ENCODE peak calls at places on chromosomes 12 and 14, in ten cellular contexts. One of them, this sample, is unnamed.

GRCh38 chr12:82838827-82839226 is 152.1 kb downstream of the TMTC2 start:
- DNase-seq in gastrocnemius medialis: no peak
- DNase-seq in body of pancreas: no peak
- DNase-seq in HepG2: no peak
- DNase-seq in IMR-90: no peak
- DNase-seq in NB4: no peak
- DNase-seq in transverse colon: no peak
- DNase-seq in tibial nerve: no peak
- DNase-seq in endothelial cell of umbilical vein: no peak
- DNase-seq in stomach: no peak
- DNase-seq in this sample: no peak

GRCh38 chr14:58882577-58883018 is 244.8 kb downstream of the DACT1 start:
- DNase-seq in body of pancreas: no peak
- DNase-seq in transverse colon: no peak
- DNase-seq in tibial nerve: peak
- DNase-seq in gastrocnemius medialis: no peak
- DNase-seq in NB4: peak
- DNase-seq in stomach: no peak
- DNase-seq in endothelial cell of umbilical vein: no peak
- DNase-seq in HepG2: no peak
- DNase-seq in IMR-90: peak
- DNase-seq in this sample: no peak

GRCh38 chr12:133165776-133166175 is 15.5 kb upstream of the ZNF268 start:
- DNase-seq in transverse colon: no peak
- DNase-seq in gastrocnemius medialis: no peak
- DNase-seq in tibial nerve: no peak
- DNase-seq in HepG2: no peak
- DNase-seq in body of pancreas: no peak
- DNase-seq in stomach: no peak
- DNase-seq in IMR-90: no peak
- DNase-seq in NB4: no peak
- DNase-seq in endothelial cell of umbilical vein: no peak
- DNase-seq in this sample: no peak

GRCh38 chr14:101442451-101442850 is 118.8 kb upstream of the DIO3 start:
- DNase-seq in endothelial cell of umbilical vein: no peak
- DNase-seq in stomach: no peak
- DNase-seq in NB4: peak
- DNase-seq in gastrocnemius medialis: no peak
- DNase-seq in transverse colon: no peak
- DNase-seq in tibial nerve: no peak
- DNase-seq in IMR-90: no peak
- DNase-seq in body of pancreas: no peak
- DNase-seq in HepG2: no peak
- DNase-seq in this sample: no peak

GRCh38 chr12:26691234-26691970 is 141.6 kb downstream of the ITPR2 start:
- DNase-seq in gastrocnemius medialis: no peak
- DNase-seq in endothelial cell of umbilical vein: peak
- DNase-seq in body of pancreas: no peak
- DNase-seq in HepG2: peak
- DNase-seq in NB4: peak
- DNase-seq in tibial nerve: no peak
- DNase-seq in transverse colon: no peak
- DNase-seq in IMR-90: peak
- DNase-seq in stomach: no peak
- DNase-seq in this sample: no peak

GRCh38 chr12:121436706-121437105 is 36.8 kb downstream of the RNF34 start:
- DNase-seq in IMR-90: no peak
- DNase-seq in tibial nerve: no peak
- DNase-seq in stomach: no peak
- DNase-seq in HepG2: no peak
- DNase-seq in body of pancreas: no peak
- DNase-seq in NB4: no peak
- DNase-seq in transverse colon: no peak
- DNase-seq in endothelial cell of umbilical vein: no peak
- DNase-seq in gastrocnemius medialis: no peak
- DNase-seq in this sample: no peak

GRCh38 chr12:129673807-129674206 is 230.0 kb downstream of the TMEM132D start:
- DNase-seq in body of pancreas: no peak
- DNase-seq in transverse colon: no peak
- DNase-seq in IMR-90: no peak
- DNase-seq in HepG2: no peak
- DNase-seq in tibial nerve: no peak
- DNase-seq in stomach: no peak
- DNase-seq in NB4: no peak
- DNase-seq in gastrocnemius medialis: no peak
- DNase-seq in endothelial cell of umbilical vein: no peak
- DNase-seq in this sample: no peak

GRCh38 chr14:59631237-59631636 is 54.6 kb upstream of the CCDC175 start:
- DNase-seq in HepG2: peak
- DNase-seq in gastrocnemius medialis: no peak
- DNase-seq in NB4: peak
- DNase-seq in stomach: no peak
- DNase-seq in endothelial cell of umbilical vein: no peak
- DNase-seq in transverse colon: no peak
- DNase-seq in IMR-90: no peak
- DNase-seq in body of pancreas: no peak
- DNase-seq in tibial nerve: no peak
- DNase-seq in this sample: no peak

GRCh38 chr14:92198804-92199203 is 77.0 kb downstream of the CPSF2 start:
- DNase-seq in gastrocnemius medialis: no peak
- DNase-seq in HepG2: no peak
- DNase-seq in NB4: no peak
- DNase-seq in stomach: no peak
- DNase-seq in IMR-90: no peak
- DNase-seq in tibial nerve: no peak
- DNase-seq in body of pancreas: no peak
- DNase-seq in endothelial cell of umbilical vein: no peak
- DNase-seq in transverse colon: no peak
- DNase-seq in this sample: no peak

GRCh38 chr12:127150028-127150427 is 1116.9 kb upstream of the TMEM132C start:
- DNase-seq in tibial nerve: no peak
- DNase-seq in transverse colon: no peak
- DNase-seq in stomach: no peak
- DNase-seq in HepG2: no peak
- DNase-seq in NB4: no peak
- DNase-seq in body of pancreas: no peak
- DNase-seq in IMR-90: no peak
- DNase-seq in gastrocnemius medialis: no peak
- DNase-seq in endothelial cell of umbilical vein: no peak
- DNase-seq in this sample: no peak

DNA sequence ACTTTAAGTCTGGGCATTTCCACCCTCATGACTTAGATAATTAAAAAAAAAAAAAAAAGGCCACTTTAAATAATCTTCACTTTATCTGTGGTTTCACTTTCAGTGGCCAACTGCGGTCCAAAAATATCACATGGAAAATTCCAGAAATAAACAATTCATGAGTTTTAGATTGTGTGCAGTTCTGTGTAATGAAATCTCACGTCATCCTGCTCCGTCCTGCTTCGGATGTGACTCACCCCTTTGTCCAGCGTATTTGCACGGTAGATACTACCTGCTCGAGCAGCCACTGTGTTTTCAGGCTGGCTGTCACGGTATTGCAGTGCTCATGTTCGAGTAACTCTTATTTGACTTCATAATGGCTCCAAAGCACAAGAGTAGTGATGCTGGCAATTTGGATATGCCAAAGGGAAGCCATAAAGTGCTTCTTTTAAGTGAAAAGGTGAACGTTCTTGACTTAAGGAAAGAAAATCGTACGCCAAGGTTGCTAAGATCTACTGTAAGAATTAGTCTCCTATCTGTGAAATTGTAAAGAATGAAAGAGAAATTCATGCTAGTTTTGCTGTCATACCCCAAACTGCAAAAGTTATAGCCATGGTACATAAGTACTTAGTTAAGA is 2.4 kb downstream of the E2F7 start:
- DNase-seq in transverse colon: no peak
- DNase-seq in stomach: peak
- DNase-seq in HepG2: no peak
- DNase-seq in NB4: no peak
- DNase-seq in gastrocnemius medialis: no peak
- DNase-seq in IMR-90: peak
- DNase-seq in endothelial cell of umbilical vein: peak
- DNase-seq in body of pancreas: no peak
- DNase-seq in tibial nerve: no peak
- DNase-seq in this sample: no peak
- TF ChIP-seq POLR2A in transverse colon: no peak
- TF ChIP-seq POLR2A in stomach: no peak
- TF ChIP-seq POLR2A in HepG2: no peak
- TF ChIP-seq POLR2A in NB4: no peak
- TF ChIP-seq POLR2A in gastrocnemius medialis: no peak
- TF ChIP-seq POLR2A in IMR-90: no peak
- TF ChIP-seq POLR2A in endothelial cell of umbilical vein: no peak
- TF ChIP-seq POLR2A in body of pancreas: no peak
- TF ChIP-seq POLR2A in tibial nerve: no peak
- TF ChIP-seq POLR2A in this sample: no peak

GRCh38 chr14:54566152-54566409 is 847 bp upstream of the SAMD4A start:
- DNase-seq in HepG2: no peak
- DNase-seq in gastrocnemius medialis: no peak
- DNase-seq in stomach: no peak
- DNase-seq in IMR-90: no peak
- DNase-seq in NB4: no peak
- DNase-seq in body of pancreas: no peak
- DNase-seq in transverse colon: no peak
- DNase-seq in endothelial cell of umbilical vein: no peak
- DNase-seq in tibial nerve: no peak
- DNase-seq in this sample: no peak

GRCh38 chr14:54566410-54567223 is at the start of gene SAMD4A:
- DNase-seq in gastrocnemius medialis: peak
- DNase-seq in transverse colon: peak
- DNase-seq in tibial nerve: peak
- DNase-seq in HepG2: peak
- DNase-seq in NB4: peak
- DNase-seq in body of pancreas: peak
- DNase-seq in stomach: peak
- DNase-seq in endothelial cell of umbilical vein: peak
- DNase-seq in IMR-90: peak
- DNase-seq in this sample: peak

GRCh38 chr14:54564071-54564798 is 2.7 kb upstream of the SAMD4A start:
- DNase-seq in NB4: peak
- DNase-seq in stomach: no peak
- DNase-seq in gastrocnemius medialis: no peak
- DNase-seq in body of pancreas: no peak
- DNase-seq in IMR-90: peak
- DNase-seq in HepG2: peak
- DNase-seq in transverse colon: no peak
- DNase-seq in endothelial cell of umbilical vein: peak
- DNase-seq in tibial nerve: no peak
- DNase-seq in this sample: no peak

GRCh38 chr14:54564799-54565235 is 2.1 kb upstream of the SAMD4A start:
- DNase-seq in gastrocnemius medialis: no peak
- DNase-seq in stomach: no peak
- DNase-seq in tibial nerve: peak
- DNase-seq in body of pancreas: no peak
- DNase-seq in NB4: peak
- DNase-seq in IMR-90: peak
- DNase-seq in HepG2: peak
- DNase-seq in endothelial cell of umbilical vein: peak
- DNase-seq in transverse colon: no peak
- DNase-seq in this sample: peak

GRCh38 chr14:54565236-54566151 is 1.4 kb upstream of the SAMD4A start:
- DNase-seq in transverse colon: peak
- DNase-seq in HepG2: peak
- DNase-seq in stomach: peak
- DNase-seq in gastrocnemius medialis: peak
- DNase-seq in body of pancreas: peak
- DNase-seq in tibial nerve: peak
- DNase-seq in IMR-90: peak
- DNase-seq in NB4: peak
- DNase-seq in endothelial cell of umbilical vein: peak
- DNase-seq in this sample: peak
- TF ChIP-seq CTCF in transverse colon: no peak
- TF ChIP-seq CTCF in HepG2: peak
- TF ChIP-seq CTCF in stomach: no peak
- TF ChIP-seq CTCF in gastrocnemius medialis: peak
- TF ChIP-seq CTCF in body of pancreas: no peak
- TF ChIP-seq CTCF in tibial nerve: peak
- TF ChIP-seq CTCF in IMR-90: peak
- TF ChIP-seq CTCF in NB4: no peak
- TF ChIP-seq CTCF in endothelial cell of umbilical vein: peak
- TF ChIP-seq CTCF in this sample: no peak

DNA sequence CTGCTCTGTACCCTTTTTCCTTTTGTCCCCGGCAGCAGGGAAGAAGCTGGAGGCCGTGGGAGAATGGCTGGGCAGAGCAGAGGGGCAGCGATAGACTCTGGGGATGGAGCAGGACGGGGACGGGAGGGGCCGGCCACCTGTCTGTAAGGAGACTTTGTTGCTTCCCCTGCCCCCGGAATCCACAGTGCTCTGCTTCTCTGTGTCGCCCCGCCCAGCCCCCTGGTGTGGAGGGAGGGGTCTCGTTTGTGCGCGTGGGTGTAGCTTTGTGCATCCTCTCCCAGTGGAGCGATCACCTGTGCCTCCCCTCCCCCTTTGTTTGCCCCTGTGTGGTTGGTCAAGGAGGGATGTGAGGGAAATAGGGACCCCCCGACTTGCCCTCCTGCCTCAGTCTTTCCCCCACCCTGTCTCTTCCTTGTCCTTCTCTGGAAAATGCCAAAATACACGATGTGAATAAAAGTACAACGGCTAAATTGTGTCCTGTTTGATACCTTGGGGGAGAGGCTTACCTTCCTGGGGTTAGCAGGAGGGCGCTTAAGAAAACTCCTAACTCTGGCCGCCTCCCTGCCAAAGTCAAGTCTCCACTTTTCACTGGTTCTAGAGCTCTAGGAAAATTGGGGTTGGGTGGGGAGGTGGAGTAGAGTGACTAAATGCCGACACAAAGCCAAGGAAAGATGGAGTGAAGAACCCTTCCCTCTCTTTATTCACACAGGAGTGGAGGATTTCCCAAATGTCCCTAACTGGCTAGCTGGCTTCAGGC is 990 bp upstream of the TPI1 start:
- DNase-seq in transverse colon: no peak
- DNase-seq in HepG2: no peak
- DNase-seq in stomach: no peak
- DNase-seq in IMR-90: no peak
- DNase-seq in tibial nerve: no peak
- DNase-seq in endothelial cell of umbilical vein: no peak
- DNase-seq in gastrocnemius medialis: no peak
- DNase-seq in body of pancreas: no peak
- DNase-seq in NB4: no peak
- DNase-seq in this sample: no peak
- H3K4me3 ChIP-seq in transverse colon: no peak
- H3K4me3 ChIP-seq in HepG2: peak
- H3K4me3 ChIP-seq in stomach: peak
- H3K4me3 ChIP-seq in IMR-90: no peak
- H3K4me3 ChIP-seq in tibial nerve: peak
- H3K4me3 ChIP-seq in endothelial cell of umbilical vein: no peak
- H3K4me3 ChIP-seq in gastrocnemius medialis: peak
- H3K4me3 ChIP-seq in body of pancreas: no peak
- H3K4me3 ChIP-seq in NB4: peak
- H3K4me3 ChIP-seq in this sample: no peak

DNA sequence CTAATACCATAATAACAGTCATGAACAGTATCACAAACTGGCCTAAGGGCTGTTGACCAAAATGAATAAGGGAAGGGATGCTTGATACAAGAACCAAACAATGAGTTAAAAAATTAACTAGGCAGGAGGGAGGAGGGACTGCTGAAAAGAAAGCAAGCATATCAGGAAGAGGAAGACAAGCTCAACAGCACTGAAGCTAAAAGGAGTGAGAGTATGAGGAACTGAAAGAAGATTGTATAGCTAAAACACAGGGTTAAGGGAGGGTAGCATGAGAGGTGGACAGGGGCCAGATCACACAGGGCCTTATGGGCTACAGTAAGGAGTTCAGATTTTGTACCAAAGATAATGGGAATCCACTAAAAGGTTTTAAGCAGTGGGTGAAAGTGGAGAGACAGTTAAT is 34.1 kb downstream of the ITGA7 start:
- DNase-seq in gastrocnemius medialis: no peak
- DNase-seq in NB4: peak
- DNase-seq in HepG2: no peak
- DNase-seq in IMR-90: no peak
- DNase-seq in tibial nerve: no peak
- DNase-seq in transverse colon: no peak
- DNase-seq in stomach: no peak
- DNase-seq in endothelial cell of umbilical vein: no peak
- DNase-seq in body of pancreas: no peak
- DNase-seq in this sample: no peak
- TF ChIP-seq POLR2A in gastrocnemius medialis: no peak
- TF ChIP-seq POLR2A in NB4: no peak
- TF ChIP-seq POLR2A in HepG2: no peak
- TF ChIP-seq POLR2A in IMR-90: no peak
- TF ChIP-seq POLR2A in tibial nerve: no peak
- TF ChIP-seq POLR2A in transverse colon: no peak
- TF ChIP-seq POLR2A in stomach: no peak
- TF ChIP-seq POLR2A in endothelial cell of umbilical vein: no peak
- TF ChIP-seq POLR2A in body of pancreas: no peak
- TF ChIP-seq POLR2A in this sample: no peak